ENCODE peak calls at places on chromosomes 3 and 15, in five cellular contexts. M is fibroblast of the conjunctiva; H is activated T-helper 1 cell treated with anti-CD3 and anti-CD28 coated beads, Interleukin-2, amount 50 U/mL, for 16 hours; Z is A549; I is endothelial cell. O is an unnamed sample.

GRCh38 chr3:2166552-2166951 is 67.9 kb downstream of the CNTN4 start:
- DNase-seq in I (no peak), Z (peak; percentile 6), H (no peak), M (no peak), O (no peak)

GRCh38 chr15:35858707-35859106 is 312.7 kb upstream of the DPH6 start:
- DNase-seq in M (no peak), I (no peak), Z (no peak), H (no peak), O (no peak)

GRCh38 chr3:42979044-42979962 is at the start of gene GASK1A:
- DNase-seq in H (no peak), M (no peak), Z (no peak), I (peak; percentile 56), O (no peak)

GRCh38 chr15:81942655-81943054 is 103.2 kb downstream of the MEX3B start:
- DNase-seq in Z (no peak), H (no peak), I (no peak), M (no peak), O (no peak)

GRCh38 chr3:45551214-45552010 is 43.1 kb upstream of the LIMD1 start:
- DNase-seq in I (no peak), H (no peak), M (peak; percentile 90), Z (peak; percentile 14), O (peak; percentile 51)

GRCh38 chr15:41894251-41894790 is 468 bp upstream of the SPTBN5 start:
- DNase-seq in I (no peak), H (no peak), M (no peak), Z (no peak), O (no peak)

GRCh38 chr3:73945553-73945952 is 320.8 kb upstream of the PDZRN3 start:
- DNase-seq in I (no peak), Z (no peak), M (no peak), H (no peak), O (no peak)

GRCh38 chr3:75249005-75249404 is 415.1 kb upstream of the FRG2C start:
- DNase-seq in H (no peak), I (no peak), Z (no peak), M (no peak), O (no peak)

GRCh38 chr3:141305436-141305835 is 62.9 kb upstream of the ZBTB38 start:
- DNase-seq in M (peak; percentile 31), Z (peak; percentile 77), H (no peak), I (no peak), O (peak; percentile 86)

GRCh38 chr3:16884084-16884747 is 539 bp upstream of the PLCL2 start:
- DNase-seq in H (peak; percentile 33), Z (peak; percentile 69), M (peak; percentile 56), I (peak; percentile 91), O (no peak)

GRCh38 chr3:42745776-42746454 is 27.1 kb downstream of the CCDC13 start:
- DNase-seq in I (peak; percentile 1), Z (no peak), H (no peak), M (no peak), O (no peak)

GRCh38 chr3:20316238-20316637 is 130.2 kb upstream of the SGO1 start:
- DNase-seq in Z (no peak), M (no peak), H (no peak), I (no peak), O (no peak)

GRCh38 chr3:126556637-126557414 is 1.9 kb downstream of the C3orf22 start:
- DNase-seq in H (no peak), Z (no peak), M (no peak), I (no peak), O (no peak)

GRCh38 chr3:102536479-102536878 is 101.7 kb downstream of the ZPLD1 start:
- DNase-seq in I (no peak), H (no peak), M (peak; percentile 17), Z (peak; percentile 40), O (no peak)

GRCh38 chr15:55485273-55485672 is 22.8 kb downstream of the DNAAF4 start:
- DNase-seq in I (no peak), H (no peak), Z (no peak), M (no peak), O (no peak)

GRCh38 chr15:33473005-33473404 is 162.2 kb downstream of the RYR3 start:
- DNase-seq in H (no peak), M (no peak), I (no peak), Z (no peak), O (no peak)

GRCh38 chr15:33540174-33540573 is 229.4 kb downstream of the RYR3 start:
- DNase-seq in Z (no peak), H (no peak), I (no peak), M (no peak), O (no peak)

GRCh38 chr15:65862682-65863081 is 6.6 kb upstream of the RAB11A start:
- DNase-seq in H (no peak), I (peak; percentile 38), M (peak; percentile 30), Z (peak; percentile 92), O (no peak)

GRCh38 chr3:184541886-184542562 is 19.6 kb upstream of the EPHB3 start:
- DNase-seq in M (no peak), H (no peak), Z (no peak), I (no peak), O (no peak)

GRCh38 chr3:107429330-107430181 is 52.3 kb downstream of the CCDC54 start:
- DNase-seq in M (peak; percentile 82), H (peak; percentile 16), I (peak; percentile 87), Z (peak; percentile 92), O (peak; percentile 73)

GRCh38 chr3:47523310-47524073 is 10.0 kb upstream of the ELP6 start:
- DNase-seq in M (no peak), Z (no peak), I (no peak), H (no peak), O (no peak)

GRCh38 chr3:31224936-31225335 is 307.8 kb upstream of the STT3B start:
- DNase-seq in M (no peak), I (no peak), Z (no peak), H (no peak), O (no peak)

GRCh38 chr15:54026258-54026657 is 48.0 kb downstream of the UNC13C start:
- DNase-seq in M (no peak), Z (no peak), I (no peak), H (no peak), O (no peak)

GRCh38 chr3:61381745-61382392 is 130.6 kb upstream of the FHIT start:
- DNase-seq in M (peak; percentile 16), I (no peak), H (no peak), Z (peak; percentile 15), O (no peak)

GRCh38 chr3:133490468-133491351 is 82.8 kb upstream of the CDV3 start:
- DNase-seq in H (no peak), Z (no peak), I (no peak), M (no peak), O (no peak)

GRCh38 chr3:126110431-126111125 is 26.7 kb upstream of the SLC41A3 start:
- DNase-seq in Z (no peak), I (no peak), M (no peak), H (no peak), O (no peak)

GRCh38 chr3:111610189-111610588 is 15.0 kb upstream of the ZBED2 start:
- DNase-seq in Z (no peak), M (no peak), H (no peak), I (no peak), O (no peak)

GRCh38 chr3:127084401-127084990 is 101.6 kb downstream of the PLXNA1 start:
- DNase-seq in Z (no peak), I (no peak), M (no peak), H (no peak), O (no peak)

O was measured in brain pericyte.